ENCODE peak calls at places on chromosome 18, in eight cellular contexts. Q is AG04450, T is foreskin keratinocyte, G is breast epithelium, K is substantia nigra, M is GM23248, L is esophagus squamous epithelium, D is PC-9. J is an unnamed sample.

GRCh38 chr18:13800505-13801259 is 23.3 kb upstream of the MC5R start:
- DNase-seq in Q (no peak), T (peak), G (peak), K (peak), M (peak), L (no peak), D (peak), J (peak)

GRCh38 chr18:13272411-13272810 is 53.9 kb downstream of the LDLRAD4 start:
- DNase-seq in Q (no peak), T (no peak), G (no peak), K (no peak), M (no peak), L (no peak), D (no peak), J (no peak)

GRCh38 chr18:48328473-48329205 is 80.5 kb downstream of the ZBTB7C start:
- DNase-seq in Q (no peak), T (peak), G (no peak), K (no peak), M (peak), L (no peak), D (no peak), J (no peak)

GRCh38 chr18:8091042-8091441 is 518.2 kb upstream of the RAB12 start:
- DNase-seq in Q (no peak), T (no peak), G (no peak), K (no peak), M (peak), L (no peak), D (no peak), J (no peak)

GRCh38 chr18:59267511-59268126 is 5.6 kb downstream of the RAX start:
- DNase-seq in Q (no peak), T (no peak), G (no peak), K (no peak), M (peak), L (no peak), D (no peak), J (no peak)

GRCh38 chr18:3451989-3452749 is 2.2 kb downstream of the TGIF1 start:
- DNase-seq in Q (no peak), T (peak), G (peak), K (peak), M (peak), L (no peak), D (peak), J (no peak)

GRCh38 chr18:68723539-68723938 is 8.6 kb upstream of the TMX3 start:
- DNase-seq in Q (no peak), T (no peak), G (no peak), K (no peak), M (no peak), L (no peak), D (no peak), J (no peak)

GRCh38 chr18:49920731-49921130 is 107.4 kb upstream of the ACAA2 start:
- DNase-seq in Q (no peak), T (no peak), G (no peak), K (no peak), M (no peak), L (no peak), D (peak), J (peak)

GRCh38 chr18:2070636-2071035 is 500.7 kb downstream of the METTL4 start:
- DNase-seq in Q (no peak), T (no peak), G (no peak), K (no peak), M (no peak), L (no peak), D (no peak), J (no peak)

GRCh38 chr18:73647391-73647790 is 500.2 kb downstream of the FBXO15 start:
- DNase-seq in Q (no peak), T (no peak), G (no peak), K (no peak), M (peak), L (no peak), D (no peak), J (no peak)

GRCh38 chr18:400466-400865 is 100.0 kb downstream of the COLEC12 start:
- DNase-seq in Q (peak), T (no peak), G (no peak), K (no peak), M (peak), L (no peak), D (no peak), J (no peak)

GRCh38 chr18:13096232-13096631 is 105.1 kb downstream of the CEP192 start:
- DNase-seq in Q (no peak), T (no peak), G (no peak), K (no peak), M (no peak), L (no peak), D (no peak), J (no peak)

GRCh38 chr18:8114480-8114879 is 494.8 kb upstream of the RAB12 start:
- DNase-seq in Q (no peak), T (no peak), G (no peak), K (no peak), M (no peak), L (no peak), D (no peak), J (no peak)

GRCh38 chr18:27276886-27277285 is 91.8 kb upstream of the CHST9 start:
- DNase-seq in Q (no peak), T (no peak), G (no peak), K (no peak), M (no peak), L (no peak), D (no peak), J (no peak)

GRCh38 chr18:44887227-44887631 is 206.5 kb downstream of the SETBP1 start:
- DNase-seq in Q (no peak), T (peak), G (no peak), K (no peak), M (peak), L (no peak), D (peak), J (peak)

GRCh38 chr18:23986610-23987359 is 27.8 kb upstream of the TTC39C start:
- DNase-seq in Q (no peak), T (no peak), G (no peak), K (no peak), M (no peak), L (no peak), D (no peak), J (no peak)

GRCh38 chr18:65606551-65607130 is 144.2 kb upstream of the CDH7 start:
- DNase-seq in Q (no peak), T (no peak), G (no peak), K (no peak), M (no peak), L (no peak), D (no peak), J (no peak)

GRCh38 chr18:66280470-66280869 is 323.4 kb downstream of the CDH19 start:
- DNase-seq in Q (no peak), T (no peak), G (no peak), K (no peak), M (no peak), L (no peak), D (no peak), J (no peak)

GRCh38 chr18:26227051-26227672 is 917 bp downstream of the TAF4B start:
- DNase-seq in Q (no peak), T (no peak), G (no peak), K (no peak), M (peak), L (no peak), D (no peak), J (no peak)
- H3K27ac ChIP-seq in Q (no peak), T (peak), G (peak), K (peak), M (no peak), L (peak), D (no peak), J (no peak)

GRCh38 chr18:63681449-63682381 is 20.0 kb upstream of the SERPINB3 start:
- DNase-seq in Q (no peak), T (no peak), G (no peak), K (no peak), M (peak), L (no peak), D (no peak), J (peak)

GRCh38 chr18:63686871-63687270 is 15.9 kb upstream of the SERPINB11 start:
- DNase-seq in Q (no peak), T (no peak), G (no peak), K (no peak), M (peak), L (no peak), D (no peak), J (no peak)

GRCh38 chr18:63683152-63683551 is 19.6 kb upstream of the SERPINB11 start:
- DNase-seq in Q (peak), T (peak), G (no peak), K (no peak), M (peak), L (no peak), D (peak), J (peak)

GRCh38 chr18:63684718-63685117 is 18.0 kb upstream of the SERPINB11 start:
- DNase-seq in Q (no peak), T (peak), G (no peak), K (no peak), M (no peak), L (no peak), D (no peak), J (peak)

DNA sequence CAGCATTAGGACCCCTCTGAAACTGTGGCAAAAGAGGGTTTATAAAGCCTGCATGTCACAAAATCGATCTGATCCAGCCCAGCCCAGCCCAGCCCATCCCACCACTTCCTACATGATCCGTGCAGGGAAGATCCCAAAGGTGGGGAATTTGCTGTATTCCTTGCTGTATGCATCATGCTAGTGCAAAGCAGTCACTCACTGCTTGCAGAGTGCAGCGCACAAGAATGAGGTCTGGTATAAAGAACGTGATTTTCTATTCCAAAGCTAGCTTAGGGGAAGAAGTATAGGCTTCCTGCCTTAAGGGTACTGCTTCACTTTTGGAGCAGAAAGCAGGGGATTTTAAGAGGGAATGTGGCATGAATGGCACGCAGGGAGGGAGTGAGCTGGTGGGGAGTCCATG is 18.9 kb upstream of the SERPINB11 start:
- DNase-seq in Q (no peak), T (no peak), G (no peak), K (no peak), M (no peak), L (no peak), D (no peak), J (no peak)
- H3K27ac ChIP-seq in Q (peak), T (peak), G (no peak), K (no peak), M (peak), L (peak), D (peak), J (peak)

GRCh38 chr18:67600781-67601180 is 84.3 kb upstream of the DSEL start:
- DNase-seq in Q (no peak), T (no peak), G (no peak), K (no peak), M (peak), L (no peak), D (no peak), J (no peak)
- H3K27ac ChIP-seq in Q (no peak), T (no peak), G (no peak), K (no peak), M (peak), L (no peak), D (no peak), J (no peak)

GRCh38 chr18:22470141-22470510 is 52.4 kb upstream of the CTAGE1 start:
- DNase-seq in Q (no peak), T (no peak), G (no peak), K (no peak), M (no peak), L (no peak), D (no peak), J (no peak)

GRCh38 chr18:22469061-22469689 is 51.5 kb upstream of the CTAGE1 start:
- DNase-seq in Q (no peak), T (no peak), G (no peak), K (no peak), M (no peak), L (no peak), D (no peak), J (no peak)

GRCh38 chr18:22466608-22467390 is 49.1 kb upstream of the CTAGE1 start:
- DNase-seq in Q (no peak), T (peak), G (no peak), K (no peak), M (peak), L (no peak), D (peak), J (peak)

GRCh38 chr18:22467760-22468553 is 50.2 kb upstream of the CTAGE1 start:
- DNase-seq in Q (peak), T (peak), G (no peak), K (no peak), M (peak), L (no peak), D (peak), J (peak)

GRCh38 chr18:22468554-22468891 is 50.8 kb upstream of the CTAGE1 start:
- DNase-seq in Q (no peak), T (no peak), G (no peak), K (no peak), M (no peak), L (no peak), D (no peak), J (no peak)
- H3K27ac ChIP-seq in Q (peak), T (peak), G (no peak), K (no peak), M (peak), L (no peak), D (peak), J (peak)